ENCODE peak calls at places on chromosomes 13 and 19, in seven cellular contexts. One of them, this sample, is unnamed.

GRCh38 chr13:21344662-21345176 is 114.4 kb downstream of the ZDHHC20 start:
- DNase-seq in glomerular endothelial cell: no peak
- DNase-seq in endothelial cell: no peak
- DNase-seq in stimulated activated CD4-positive, alpha-beta T cell treated with anti-CD3 and anti-CD28 coated beads, Interleukin-4, amount 100 ng/mL, for 1 hour: no peak
- DNase-seq in effector CD4-positive, alpha-beta T cell: no peak
- DNase-seq in HEK293T: no peak
- DNase-seq in GM19239: no peak
- DNase-seq in this sample: no peak

GRCh38 chr19:46180701-46181385 is 32.8 kb downstream of the IGFL2 start:
- DNase-seq in glomerular endothelial cell: no peak
- DNase-seq in endothelial cell: no peak
- DNase-seq in stimulated activated CD4-positive, alpha-beta T cell treated with anti-CD3 and anti-CD28 coated beads, Interleukin-4, amount 100 ng/mL, for 1 hour: no peak
- DNase-seq in effector CD4-positive, alpha-beta T cell: no peak
- DNase-seq in HEK293T: no peak
- DNase-seq in GM19239: no peak
- DNase-seq in this sample: no peak

GRCh38 chr13:107864543-107865460 is 350.5 kb downstream of the LIG4 start:
- DNase-seq in glomerular endothelial cell: peak; percentile 55
- DNase-seq in endothelial cell: peak; percentile 58
- DNase-seq in stimulated activated CD4-positive, alpha-beta T cell treated with anti-CD3 and anti-CD28 coated beads, Interleukin-4, amount 100 ng/mL, for 1 hour: no peak
- DNase-seq in effector CD4-positive, alpha-beta T cell: no peak
- DNase-seq in HEK293T: no peak
- DNase-seq in GM19239: no peak
- DNase-seq in this sample: no peak

GRCh38 chr19:33444238-33444992 is 70.9 kb downstream of the CEBPG start:
- DNase-seq in glomerular endothelial cell: no peak
- DNase-seq in endothelial cell: no peak
- DNase-seq in stimulated activated CD4-positive, alpha-beta T cell treated with anti-CD3 and anti-CD28 coated beads, Interleukin-4, amount 100 ng/mL, for 1 hour: no peak
- DNase-seq in effector CD4-positive, alpha-beta T cell: no peak
- DNase-seq in HEK293T: no peak
- DNase-seq in GM19239: no peak
- DNase-seq in this sample: no peak

GRCh38 chr13:99329477-99329876 is 22.3 kb upstream of the GPR183 start:
- DNase-seq in glomerular endothelial cell: no peak
- DNase-seq in endothelial cell: no peak
- DNase-seq in stimulated activated CD4-positive, alpha-beta T cell treated with anti-CD3 and anti-CD28 coated beads, Interleukin-4, amount 100 ng/mL, for 1 hour: no peak
- DNase-seq in effector CD4-positive, alpha-beta T cell: no peak
- DNase-seq in HEK293T: no peak
- DNase-seq in GM19239: no peak
- DNase-seq in this sample: no peak

GRCh38 chr13:51158365-51158764 is 47.3 kb upstream of the C13orf42 start:
- DNase-seq in glomerular endothelial cell: no peak
- DNase-seq in endothelial cell: no peak
- DNase-seq in stimulated activated CD4-positive, alpha-beta T cell treated with anti-CD3 and anti-CD28 coated beads, Interleukin-4, amount 100 ng/mL, for 1 hour: no peak
- DNase-seq in effector CD4-positive, alpha-beta T cell: no peak
- DNase-seq in HEK293T: no peak
- DNase-seq in GM19239: no peak
- DNase-seq in this sample: no peak

GRCh38 chr13:26051231-26052135 is at the start of gene SHISA2:
- DNase-seq in glomerular endothelial cell: no peak
- DNase-seq in endothelial cell: peak; percentile 45
- DNase-seq in stimulated activated CD4-positive, alpha-beta T cell treated with anti-CD3 and anti-CD28 coated beads, Interleukin-4, amount 100 ng/mL, for 1 hour: peak; percentile 41
- DNase-seq in effector CD4-positive, alpha-beta T cell: peak; percentile 6
- DNase-seq in HEK293T: peak; percentile 70
- DNase-seq in GM19239: no peak
- DNase-seq in this sample: no peak

GRCh38 chr19:1566392-1567115 is 1.6 kb downstream of the MEX3D start:
- DNase-seq in glomerular endothelial cell: no peak
- DNase-seq in endothelial cell: peak; percentile 72
- DNase-seq in stimulated activated CD4-positive, alpha-beta T cell treated with anti-CD3 and anti-CD28 coated beads, Interleukin-4, amount 100 ng/mL, for 1 hour: no peak
- DNase-seq in effector CD4-positive, alpha-beta T cell: no peak
- DNase-seq in HEK293T: no peak
- DNase-seq in GM19239: no peak
- DNase-seq in this sample: no peak

GRCh38 chr13:59532405-59532804 is 631.3 kb downstream of the DIAPH3 start:
- DNase-seq in glomerular endothelial cell: peak; percentile 25
- DNase-seq in endothelial cell: no peak
- DNase-seq in stimulated activated CD4-positive, alpha-beta T cell treated with anti-CD3 and anti-CD28 coated beads, Interleukin-4, amount 100 ng/mL, for 1 hour: no peak
- DNase-seq in effector CD4-positive, alpha-beta T cell: no peak
- DNase-seq in HEK293T: no peak
- DNase-seq in GM19239: no peak
- DNase-seq in this sample: no peak

GRCh38 chr13:94169783-94170513 is 309.5 kb downstream of the DCT start:
- DNase-seq in glomerular endothelial cell: no peak
- DNase-seq in endothelial cell: no peak
- DNase-seq in stimulated activated CD4-positive, alpha-beta T cell treated with anti-CD3 and anti-CD28 coated beads, Interleukin-4, amount 100 ng/mL, for 1 hour: no peak
- DNase-seq in effector CD4-positive, alpha-beta T cell: no peak
- DNase-seq in HEK293T: no peak
- DNase-seq in GM19239: no peak
- DNase-seq in this sample: no peak

GRCh38 chr13:96771501-96772367 is 222.5 kb downstream of the OXGR1 start:
- DNase-seq in glomerular endothelial cell: no peak
- DNase-seq in endothelial cell: no peak
- DNase-seq in stimulated activated CD4-positive, alpha-beta T cell treated with anti-CD3 and anti-CD28 coated beads, Interleukin-4, amount 100 ng/mL, for 1 hour: no peak
- DNase-seq in effector CD4-positive, alpha-beta T cell: no peak
- DNase-seq in HEK293T: no peak
- DNase-seq in GM19239: peak; percentile 7
- DNase-seq in this sample: no peak

GRCh38 chr13:72255908-72256307 is 388.9 kb upstream of the DACH1 start:
- DNase-seq in glomerular endothelial cell: peak; percentile 4
- DNase-seq in endothelial cell: peak; percentile 56
- DNase-seq in stimulated activated CD4-positive, alpha-beta T cell treated with anti-CD3 and anti-CD28 coated beads, Interleukin-4, amount 100 ng/mL, for 1 hour: no peak
- DNase-seq in effector CD4-positive, alpha-beta T cell: no peak
- DNase-seq in HEK293T: peak; percentile 84
- DNase-seq in GM19239: no peak
- DNase-seq in this sample: no peak

GRCh38 chr19:6610934-6611370 is 20.0 kb upstream of the CD70 start:
- DNase-seq in glomerular endothelial cell: peak; percentile 77
- DNase-seq in endothelial cell: no peak
- DNase-seq in stimulated activated CD4-positive, alpha-beta T cell treated with anti-CD3 and anti-CD28 coated beads, Interleukin-4, amount 100 ng/mL, for 1 hour: no peak
- DNase-seq in effector CD4-positive, alpha-beta T cell: no peak
- DNase-seq in HEK293T: no peak
- DNase-seq in GM19239: no peak
- DNase-seq in this sample: no peak

GRCh38 chr13:20002766-20003165 is 44.2 kb downstream of the ZMYM2 start:
- DNase-seq in glomerular endothelial cell: no peak
- DNase-seq in endothelial cell: no peak
- DNase-seq in stimulated activated CD4-positive, alpha-beta T cell treated with anti-CD3 and anti-CD28 coated beads, Interleukin-4, amount 100 ng/mL, for 1 hour: no peak
- DNase-seq in effector CD4-positive, alpha-beta T cell: no peak
- DNase-seq in HEK293T: no peak
- DNase-seq in GM19239: no peak
- DNase-seq in this sample: no peak

GRCh38 chr13:80214521-80214941 is 126.4 kb downstream of the SPRY2 start:
- DNase-seq in glomerular endothelial cell: no peak
- DNase-seq in endothelial cell: no peak
- DNase-seq in stimulated activated CD4-positive, alpha-beta T cell treated with anti-CD3 and anti-CD28 coated beads, Interleukin-4, amount 100 ng/mL, for 1 hour: no peak
- DNase-seq in effector CD4-positive, alpha-beta T cell: no peak
- DNase-seq in HEK293T: no peak
- DNase-seq in GM19239: no peak
- DNase-seq in this sample: no peak

GRCh38 chr19:6109947-6110346 is 353 bp downstream of the RFX2 start:
- DNase-seq in glomerular endothelial cell: no peak
- DNase-seq in endothelial cell: no peak
- DNase-seq in stimulated activated CD4-positive, alpha-beta T cell treated with anti-CD3 and anti-CD28 coated beads, Interleukin-4, amount 100 ng/mL, for 1 hour: no peak
- DNase-seq in effector CD4-positive, alpha-beta T cell: no peak
- DNase-seq in HEK293T: no peak
- DNase-seq in GM19239: no peak
- DNase-seq in this sample: no peak

GRCh38 chr19:47471733-47472457 is at the start of gene SLC8A2:
- DNase-seq in glomerular endothelial cell: no peak
- DNase-seq in endothelial cell: peak; percentile 85
- DNase-seq in stimulated activated CD4-positive, alpha-beta T cell treated with anti-CD3 and anti-CD28 coated beads, Interleukin-4, amount 100 ng/mL, for 1 hour: peak; percentile 61
- DNase-seq in effector CD4-positive, alpha-beta T cell: peak; percentile 51
- DNase-seq in HEK293T: peak; percentile 88
- DNase-seq in GM19239: no peak
- DNase-seq in this sample: peak; percentile 74

GRCh38 chr13:23321534-23322241 is 111.8 kb downstream of the SACS start:
- DNase-seq in glomerular endothelial cell: peak; percentile 85
- DNase-seq in endothelial cell: no peak
- DNase-seq in stimulated activated CD4-positive, alpha-beta T cell treated with anti-CD3 and anti-CD28 coated beads, Interleukin-4, amount 100 ng/mL, for 1 hour: no peak
- DNase-seq in effector CD4-positive, alpha-beta T cell: no peak
- DNase-seq in HEK293T: no peak
- DNase-seq in GM19239: peak; percentile 33
- DNase-seq in this sample: peak; percentile 25

GRCh38 chr13:91399189-91400093 is 1.0 kb downstream of the GPC5 start:
- DNase-seq in glomerular endothelial cell: no peak
- DNase-seq in endothelial cell: no peak
- DNase-seq in stimulated activated CD4-positive, alpha-beta T cell treated with anti-CD3 and anti-CD28 coated beads, Interleukin-4, amount 100 ng/mL, for 1 hour: peak; percentile 9
- DNase-seq in effector CD4-positive, alpha-beta T cell: no peak
- DNase-seq in HEK293T: no peak
- DNase-seq in GM19239: no peak
- DNase-seq in this sample: no peak

GRCh38 chr19:4272894-4273293 is 6.2 kb upstream of the SHD start:
- DNase-seq in glomerular endothelial cell: no peak
- DNase-seq in endothelial cell: no peak
- DNase-seq in stimulated activated CD4-positive, alpha-beta T cell treated with anti-CD3 and anti-CD28 coated beads, Interleukin-4, amount 100 ng/mL, for 1 hour: no peak
- DNase-seq in effector CD4-positive, alpha-beta T cell: no peak
- DNase-seq in HEK293T: no peak
- DNase-seq in GM19239: no peak
- DNase-seq in this sample: no peak

GRCh38 chr19:53332484-53332883 is 1.1 kb upstream of the ZNF845 start:
- DNase-seq in glomerular endothelial cell: no peak
- DNase-seq in endothelial cell: no peak
- DNase-seq in stimulated activated CD4-positive, alpha-beta T cell treated with anti-CD3 and anti-CD28 coated beads, Interleukin-4, amount 100 ng/mL, for 1 hour: no peak
- DNase-seq in effector CD4-positive, alpha-beta T cell: no peak
- DNase-seq in HEK293T: no peak
- DNase-seq in GM19239: no peak
- DNase-seq in this sample: no peak

GRCh38 chr13:112971288-112971643 is 2.3 kb downstream of the MCF2L start:
- DNase-seq in glomerular endothelial cell: no peak
- DNase-seq in endothelial cell: no peak
- DNase-seq in stimulated activated CD4-positive, alpha-beta T cell treated with anti-CD3 and anti-CD28 coated beads, Interleukin-4, amount 100 ng/mL, for 1 hour: no peak
- DNase-seq in effector CD4-positive, alpha-beta T cell: no peak
- DNase-seq in HEK293T: no peak
- DNase-seq in GM19239: no peak
- DNase-seq in this sample: no peak

GRCh38 chr13:36341718-36342117 is 4.5 kb downstream of the SPART start:
- DNase-seq in glomerular endothelial cell: no peak
- DNase-seq in endothelial cell: no peak
- DNase-seq in stimulated activated CD4-positive, alpha-beta T cell treated with anti-CD3 and anti-CD28 coated beads, Interleukin-4, amount 100 ng/mL, for 1 hour: no peak
- DNase-seq in effector CD4-positive, alpha-beta T cell: no peak
- DNase-seq in HEK293T: no peak
- DNase-seq in GM19239: no peak
- DNase-seq in this sample: no peak

GRCh38 chr19:50898018-50898417 is 13.2 kb downstream of the KLK4 start:
- DNase-seq in glomerular endothelial cell: no peak
- DNase-seq in endothelial cell: no peak
- DNase-seq in stimulated activated CD4-positive, alpha-beta T cell treated with anti-CD3 and anti-CD28 coated beads, Interleukin-4, amount 100 ng/mL, for 1 hour: no peak
- DNase-seq in effector CD4-positive, alpha-beta T cell: no peak
- DNase-seq in HEK293T: no peak
- DNase-seq in GM19239: no peak
- DNase-seq in this sample: no peak

GRCh38 chr19:10203686-10204085 is 8.9 kb upstream of the DNMT1 start:
- DNase-seq in glomerular endothelial cell: no peak
- DNase-seq in endothelial cell: no peak
- DNase-seq in stimulated activated CD4-positive, alpha-beta T cell treated with anti-CD3 and anti-CD28 coated beads, Interleukin-4, amount 100 ng/mL, for 1 hour: no peak
- DNase-seq in effector CD4-positive, alpha-beta T cell: no peak
- DNase-seq in HEK293T: no peak
- DNase-seq in GM19239: no peak
- DNase-seq in this sample: no peak

GRCh38 chr13:80251403-80251802 is 89.5 kb downstream of the SPRY2 start:
- DNase-seq in glomerular endothelial cell: no peak
- DNase-seq in endothelial cell: no peak
- DNase-seq in stimulated activated CD4-positive, alpha-beta T cell treated with anti-CD3 and anti-CD28 coated beads, Interleukin-4, amount 100 ng/mL, for 1 hour: no peak
- DNase-seq in effector CD4-positive, alpha-beta T cell: no peak
- DNase-seq in HEK293T: peak; percentile 45
- DNase-seq in GM19239: no peak
- DNase-seq in this sample: no peak

GRCh38 chr13:73733691-73734090 is 400.5 kb downstream of the KLF12 start:
- DNase-seq in glomerular endothelial cell: no peak
- DNase-seq in endothelial cell: no peak
- DNase-seq in stimulated activated CD4-positive, alpha-beta T cell treated with anti-CD3 and anti-CD28 coated beads, Interleukin-4, amount 100 ng/mL, for 1 hour: no peak
- DNase-seq in effector CD4-positive, alpha-beta T cell: no peak
- DNase-seq in HEK293T: no peak
- DNase-seq in GM19239: no peak
- DNase-seq in this sample: no peak

GRCh38 chr19:30785728-30786127 is 413.5 kb downstream of the ZNF536 start:
- DNase-seq in glomerular endothelial cell: no peak
- DNase-seq in endothelial cell: no peak
- DNase-seq in stimulated activated CD4-positive, alpha-beta T cell treated with anti-CD3 and anti-CD28 coated beads, Interleukin-4, amount 100 ng/mL, for 1 hour: no peak
- DNase-seq in effector CD4-positive, alpha-beta T cell: no peak
- DNase-seq in HEK293T: no peak
- DNase-seq in GM19239: no peak
- DNase-seq in this sample: no peak

GRCh38 chr19:12913011-12913561 is 6.0 kb downstream of the SYCE2 start:
- DNase-seq in glomerular endothelial cell: no peak
- DNase-seq in endothelial cell: no peak
- DNase-seq in stimulated activated CD4-positive, alpha-beta T cell treated with anti-CD3 and anti-CD28 coated beads, Interleukin-4, amount 100 ng/mL, for 1 hour: no peak
- DNase-seq in effector CD4-positive, alpha-beta T cell: no peak
- DNase-seq in HEK293T: peak; percentile 45
- DNase-seq in GM19239: no peak
- DNase-seq in this sample: no peak

GRCh38 chr13:26977541-26977940 is 194.1 kb downstream of the USP12 start:
- DNase-seq in glomerular endothelial cell: no peak
- DNase-seq in endothelial cell: no peak
- DNase-seq in stimulated activated CD4-positive, alpha-beta T cell treated with anti-CD3 and anti-CD28 coated beads, Interleukin-4, amount 100 ng/mL, for 1 hour: no peak
- DNase-seq in effector CD4-positive, alpha-beta T cell: no peak
- DNase-seq in HEK293T: no peak
- DNase-seq in GM19239: no peak
- DNase-seq in this sample: no peak

GRCh38 chr13:109869312-109870237 is 83.2 kb upstream of the IRS2 start:
- DNase-seq in glomerular endothelial cell: no peak
- DNase-seq in endothelial cell: no peak
- DNase-seq in stimulated activated CD4-positive, alpha-beta T cell treated with anti-CD3 and anti-CD28 coated beads, Interleukin-4, amount 100 ng/mL, for 1 hour: peak; percentile 28
- DNase-seq in effector CD4-positive, alpha-beta T cell: no peak
- DNase-seq in HEK293T: no peak
- DNase-seq in GM19239: peak; percentile 14
- DNase-seq in this sample: no peak

GRCh38 chr19:1265611-1266115 is 3.5 kb upstream of the CIRBP start:
- DNase-seq in glomerular endothelial cell: no peak
- DNase-seq in endothelial cell: no peak
- DNase-seq in stimulated activated CD4-positive, alpha-beta T cell treated with anti-CD3 and anti-CD28 coated beads, Interleukin-4, amount 100 ng/mL, for 1 hour: peak; percentile 42
- DNase-seq in effector CD4-positive, alpha-beta T cell: no peak
- DNase-seq in HEK293T: no peak
- DNase-seq in GM19239: no peak
- DNase-seq in this sample: no peak

GRCh38 chr19:53639471-53639870 is 7.7 kb downstream of the DPRX start:
- DNase-seq in glomerular endothelial cell: no peak
- DNase-seq in endothelial cell: no peak
- DNase-seq in stimulated activated CD4-positive, alpha-beta T cell treated with anti-CD3 and anti-CD28 coated beads, Interleukin-4, amount 100 ng/mL, for 1 hour: no peak
- DNase-seq in effector CD4-positive, alpha-beta T cell: no peak
- DNase-seq in HEK293T: no peak
- DNase-seq in GM19239: no peak
- DNase-seq in this sample: no peak

GRCh38 chr13:30241537-30241936 is 65.8 kb downstream of the KATNAL1 start:
- DNase-seq in glomerular endothelial cell: no peak
- DNase-seq in endothelial cell: no peak
- DNase-seq in stimulated activated CD4-positive, alpha-beta T cell treated with anti-CD3 and anti-CD28 coated beads, Interleukin-4, amount 100 ng/mL, for 1 hour: no peak
- DNase-seq in effector CD4-positive, alpha-beta T cell: no peak
- DNase-seq in HEK293T: no peak
- DNase-seq in GM19239: no peak
- DNase-seq in this sample: no peak

GRCh38 chr19:4694211-4694987 is 24.3 kb upstream of the MYDGF start:
- DNase-seq in glomerular endothelial cell: no peak
- DNase-seq in endothelial cell: no peak
- DNase-seq in stimulated activated CD4-positive, alpha-beta T cell treated with anti-CD3 and anti-CD28 coated beads, Interleukin-4, amount 100 ng/mL, for 1 hour: no peak
- DNase-seq in effector CD4-positive, alpha-beta T cell: no peak
- DNase-seq in HEK293T: no peak
- DNase-seq in GM19239: no peak
- DNase-seq in this sample: no peak

This sample was measured in GM12891.